ENCODE peak calls at places on chromosomes 2 and 18, in eight cellular contexts. L, I, V, N, R, T, E and Z are unnamed samples.

GRCh38 chr2:153536105-153536504 is 57.5 kb upstream of the RPRM start:
- DNase-seq in L (no peak), I (no peak), V (no peak), N (no peak), R (no peak), T (no peak), E (peak), Z (no peak)

GRCh38 chr18:54388203-54389142 is 30.8 kb downstream of the C18orf54 start:
- DNase-seq in L (peak), I (peak), V (peak), N (no peak), R (peak), T (no peak), E (peak), Z (peak)

GRCh38 chr2:209970271-209970670 is 32.2 kb upstream of the RPE start:
- DNase-seq in L (no peak), I (no peak), V (no peak), N (no peak), R (no peak), T (no peak), E (no peak), Z (no peak)

GRCh38 chr2:231396058-231396821 is 730 bp downstream of the B3GNT7 start:
- DNase-seq in L (no peak), I (no peak), V (no peak), N (no peak), R (no peak), T (no peak), E (no peak), Z (no peak)

GRCh38 chr2:2325538-2325937 is 5.5 kb downstream of the MYT1L start:
- DNase-seq in L (no peak), I (no peak), V (no peak), N (no peak), R (no peak), T (peak), E (peak), Z (no peak)

GRCh38 chr2:100733344-100734187 is 86.4 kb upstream of the NPAS2 start:
- DNase-seq in L (no peak), I (peak), V (peak), N (no peak), R (peak), T (no peak), E (peak), Z (no peak)

GRCh38 chr2:198054299-198054698 is 249.9 kb downstream of the PLCL1 start:
- DNase-seq in L (no peak), I (peak), V (no peak), N (no peak), R (peak), T (no peak), E (peak), Z (peak)

GRCh38 chr2:96084006-96084857 is 32.1 kb downstream of the ADRA2B start:
- DNase-seq in L (no peak), I (no peak), V (no peak), N (no peak), R (no peak), T (no peak), E (no peak), Z (no peak)

GRCh38 chr2:26653207-26654060 is 12.3 kb upstream of the CIB4 start:
- DNase-seq in L (no peak), I (no peak), V (no peak), N (no peak), R (no peak), T (no peak), E (peak), Z (no peak)

GRCh38 chr2:112942654-112943002 is 31.7 kb downstream of the IL37 start:
- DNase-seq in L (no peak), I (no peak), V (no peak), N (no peak), R (no peak), T (no peak), E (no peak), Z (no peak)

GRCh38 chr2:86703704-86704370 is 16.3 kb upstream of the RMND5A start:
- DNase-seq in L (no peak), I (peak), V (no peak), N (no peak), R (peak), T (peak), E (peak), Z (peak)

GRCh38 chr2:196075196-196075595 is 6.6 kb upstream of the DNAH7 start:
- DNase-seq in L (no peak), I (peak), V (no peak), N (no peak), R (no peak), T (no peak), E (no peak), Z (no peak)

GRCh38 chr18:58997811-58998337 is 133.2 kb downstream of the ZNF532 start:
- DNase-seq in L (no peak), I (peak), V (peak), N (no peak), R (peak), T (no peak), E (no peak), Z (no peak)

GRCh38 chr2:200765139-200765951 is 46.4 kb upstream of the BZW1 start:
- DNase-seq in L (no peak), I (peak), V (peak), N (no peak), R (peak), T (no peak), E (no peak), Z (no peak)

GRCh38 chr2:40363631-40364030 is 88.3 kb downstream of the SLC8A1 start:
- DNase-seq in L (no peak), I (peak), V (no peak), N (no peak), R (no peak), T (no peak), E (no peak), Z (no peak)

GRCh38 chr18:32469691-32470131 is 971 bp downstream of the GAREM1 start:
- DNase-seq in L (no peak), I (peak), V (no peak), N (no peak), R (no peak), T (no peak), E (peak), Z (no peak)

GRCh38 chr18:46663539-46663938 is 6.5 kb upstream of the LOXHD1 start:
- DNase-seq in L (no peak), I (no peak), V (no peak), N (no peak), R (no peak), T (no peak), E (no peak), Z (no peak)

GRCh38 chr2:18118703-18119102 is 240.2 kb downstream of the KCNS3 start:
- DNase-seq in L (no peak), I (peak), V (no peak), N (no peak), R (no peak), T (no peak), E (no peak), Z (no peak)

GRCh38 chr2:201696151-201696659 is 2.2 kb downstream of the MPP4 start:
- DNase-seq in L (no peak), I (peak), V (peak), N (no peak), R (peak), T (no peak), E (no peak), Z (no peak)

GRCh38 chr18:25019086-25019860 is 332.7 kb downstream of the ZNF521 start:
- DNase-seq in L (no peak), I (no peak), V (no peak), N (no peak), R (no peak), T (no peak), E (peak), Z (no peak)

GRCh38 chr2:40751981-40752380 is 300.1 kb upstream of the SLC8A1 start:
- DNase-seq in L (no peak), I (peak), V (no peak), N (no peak), R (no peak), T (no peak), E (no peak), Z (no peak)

GRCh38 chr2:46097714-46098480 is 199.3 kb upstream of the EPAS1 start:
- DNase-seq in L (no peak), I (peak), V (peak), N (no peak), R (peak), T (no peak), E (no peak), Z (no peak)

GRCh38 chr2:220134756-220135534 is 507.5 kb downstream of the SLC4A3 start:
- DNase-seq in L (no peak), I (no peak), V (no peak), N (no peak), R (peak), T (no peak), E (no peak), Z (no peak)

GRCh38 chr2:48940606-48941005 is 185.1 kb upstream of the LHCGR start:
- DNase-seq in L (no peak), I (no peak), V (no peak), N (no peak), R (no peak), T (no peak), E (no peak), Z (no peak)

GRCh38 chr18:68764016-68764415 is 33.9 kb upstream of the CCDC102B start:
- DNase-seq in L (no peak), I (no peak), V (no peak), N (no peak), R (no peak), T (no peak), E (no peak), Z (no peak)

GRCh38 chr2:172704072-172704936 is 31.3 kb upstream of the RAPGEF4 start:
- DNase-seq in L (no peak), I (peak), V (no peak), N (no peak), R (peak), T (peak), E (no peak), Z (peak)

GRCh38 chr2:164710252-164710633 is 89.0 kb upstream of the GRB14 start:
- DNase-seq in L (no peak), I (peak), V (peak), N (no peak), R (peak), T (no peak), E (no peak), Z (no peak)